ENCODE peak calls at places on chromosomes 12 and 14, in ten cellular contexts. One of them, this sample, is unnamed.

GRCh38 chr14:51185180-51185579 is 54.9 kb upstream of the TMX1 start:
- DNase-seq in OCI-LY7: no peak
- DNase-seq in right atrium auricular region: no peak
- DNase-seq in AG04449: no peak
- DNase-seq in Panc1: no peak
- DNase-seq in A549: no peak
- DNase-seq in heart right ventricle: no peak
- DNase-seq in NB4: peak
- DNase-seq in astrocyte of the spinal cord: no peak
- DNase-seq in mammary epithelial cell: no peak
- DNase-seq in this sample: no peak

GRCh38 chr12:26028953-26029740 is 70.7 kb downstream of the RASSF8 start:
- DNase-seq in heart right ventricle: peak
- DNase-seq in astrocyte of the spinal cord: peak
- DNase-seq in OCI-LY7: peak
- DNase-seq in NB4: peak
- DNase-seq in right atrium auricular region: no peak
- DNase-seq in A549: peak
- DNase-seq in AG04449: no peak
- DNase-seq in Panc1: no peak
- DNase-seq in mammary epithelial cell: peak
- DNase-seq in this sample: peak

GRCh38 chr12:120007272-120007671 is 18.2 kb downstream of the BICDL1 start:
- DNase-seq in right atrium auricular region: no peak
- DNase-seq in heart right ventricle: no peak
- DNase-seq in astrocyte of the spinal cord: no peak
- DNase-seq in A549: no peak
- DNase-seq in NB4: peak
- DNase-seq in AG04449: no peak
- DNase-seq in mammary epithelial cell: no peak
- DNase-seq in Panc1: no peak
- DNase-seq in OCI-LY7: peak
- DNase-seq in this sample: no peak

GRCh38 chr14:59187802-59188460 is 536 bp upstream of the DAAM1 start:
- DNase-seq in mammary epithelial cell: no peak
- DNase-seq in right atrium auricular region: peak
- DNase-seq in heart right ventricle: peak
- DNase-seq in AG04449: no peak
- DNase-seq in astrocyte of the spinal cord: no peak
- DNase-seq in A549: peak
- DNase-seq in NB4: peak
- DNase-seq in OCI-LY7: peak
- DNase-seq in Panc1: peak
- DNase-seq in this sample: no peak

GRCh38 chr12:79115743-79116142 is 251.2 kb downstream of the SYT1 start:
- DNase-seq in mammary epithelial cell: no peak
- DNase-seq in right atrium auricular region: no peak
- DNase-seq in A549: no peak
- DNase-seq in astrocyte of the spinal cord: no peak
- DNase-seq in OCI-LY7: no peak
- DNase-seq in AG04449: no peak
- DNase-seq in heart right ventricle: no peak
- DNase-seq in Panc1: no peak
- DNase-seq in NB4: no peak
- DNase-seq in this sample: no peak

GRCh38 chr12:124621296-124621660 is 53.9 kb upstream of the NCOR2 start:
- DNase-seq in right atrium auricular region: peak
- DNase-seq in A549: no peak
- DNase-seq in OCI-LY7: no peak
- DNase-seq in Panc1: no peak
- DNase-seq in AG04449: no peak
- DNase-seq in astrocyte of the spinal cord: peak
- DNase-seq in heart right ventricle: peak
- DNase-seq in mammary epithelial cell: no peak
- DNase-seq in NB4: no peak
- DNase-seq in this sample: peak

GRCh38 chr12:3046441-3047200 is 30.6 kb upstream of the TSPAN9 start:
- DNase-seq in A549: no peak
- DNase-seq in mammary epithelial cell: no peak
- DNase-seq in NB4: no peak
- DNase-seq in AG04449: no peak
- DNase-seq in Panc1: no peak
- DNase-seq in heart right ventricle: peak
- DNase-seq in astrocyte of the spinal cord: no peak
- DNase-seq in right atrium auricular region: peak
- DNase-seq in OCI-LY7: no peak
- DNase-seq in this sample: no peak

GRCh38 chr14:65277580-65278270 is 134.8 kb upstream of the FUT8 start:
- DNase-seq in Panc1: no peak
- DNase-seq in AG04449: no peak
- DNase-seq in OCI-LY7: no peak
- DNase-seq in astrocyte of the spinal cord: no peak
- DNase-seq in mammary epithelial cell: no peak
- DNase-seq in NB4: no peak
- DNase-seq in A549: no peak
- DNase-seq in heart right ventricle: no peak
- DNase-seq in right atrium auricular region: no peak
- DNase-seq in this sample: no peak

GRCh38 chr12:82426081-82426480 is 67.8 kb downstream of the METTL25 start:
- DNase-seq in OCI-LY7: no peak
- DNase-seq in heart right ventricle: no peak
- DNase-seq in mammary epithelial cell: no peak
- DNase-seq in astrocyte of the spinal cord: no peak
- DNase-seq in right atrium auricular region: no peak
- DNase-seq in Panc1: no peak
- DNase-seq in AG04449: no peak
- DNase-seq in A549: no peak
- DNase-seq in NB4: no peak
- DNase-seq in this sample: no peak

GRCh38 chr12:32140867-32141266 is 34.2 kb downstream of the BICD1 start:
- DNase-seq in mammary epithelial cell: no peak
- DNase-seq in NB4: no peak
- DNase-seq in heart right ventricle: no peak
- DNase-seq in AG04449: no peak
- DNase-seq in Panc1: no peak
- DNase-seq in A549: no peak
- DNase-seq in right atrium auricular region: no peak
- DNase-seq in astrocyte of the spinal cord: no peak
- DNase-seq in OCI-LY7: no peak
- DNase-seq in this sample: no peak

GRCh38 chr12:52215587-52216031 is 17.4 kb upstream of the KRT7 start:
- DNase-seq in AG04449: no peak
- DNase-seq in A549: peak
- DNase-seq in Panc1: peak
- DNase-seq in OCI-LY7: no peak
- DNase-seq in heart right ventricle: no peak
- DNase-seq in NB4: peak
- DNase-seq in astrocyte of the spinal cord: peak
- DNase-seq in right atrium auricular region: no peak
- DNase-seq in mammary epithelial cell: peak
- DNase-seq in this sample: no peak

GRCh38 chr12:24705741-24706358 is 243.1 kb downstream of the BCAT1 start:
- DNase-seq in right atrium auricular region: no peak
- DNase-seq in OCI-LY7: peak
- DNase-seq in astrocyte of the spinal cord: no peak
- DNase-seq in heart right ventricle: no peak
- DNase-seq in mammary epithelial cell: no peak
- DNase-seq in NB4: peak
- DNase-seq in A549: no peak
- DNase-seq in Panc1: no peak
- DNase-seq in AG04449: no peak
- DNase-seq in this sample: no peak

GRCh38 chr14:101604228-101604934 is 43.1 kb downstream of the DIO3 start:
- DNase-seq in AG04449: no peak
- DNase-seq in heart right ventricle: no peak
- DNase-seq in astrocyte of the spinal cord: no peak
- DNase-seq in right atrium auricular region: peak
- DNase-seq in A549: no peak
- DNase-seq in mammary epithelial cell: no peak
- DNase-seq in NB4: no peak
- DNase-seq in OCI-LY7: no peak
- DNase-seq in Panc1: no peak
- DNase-seq in this sample: no peak

DNA sequence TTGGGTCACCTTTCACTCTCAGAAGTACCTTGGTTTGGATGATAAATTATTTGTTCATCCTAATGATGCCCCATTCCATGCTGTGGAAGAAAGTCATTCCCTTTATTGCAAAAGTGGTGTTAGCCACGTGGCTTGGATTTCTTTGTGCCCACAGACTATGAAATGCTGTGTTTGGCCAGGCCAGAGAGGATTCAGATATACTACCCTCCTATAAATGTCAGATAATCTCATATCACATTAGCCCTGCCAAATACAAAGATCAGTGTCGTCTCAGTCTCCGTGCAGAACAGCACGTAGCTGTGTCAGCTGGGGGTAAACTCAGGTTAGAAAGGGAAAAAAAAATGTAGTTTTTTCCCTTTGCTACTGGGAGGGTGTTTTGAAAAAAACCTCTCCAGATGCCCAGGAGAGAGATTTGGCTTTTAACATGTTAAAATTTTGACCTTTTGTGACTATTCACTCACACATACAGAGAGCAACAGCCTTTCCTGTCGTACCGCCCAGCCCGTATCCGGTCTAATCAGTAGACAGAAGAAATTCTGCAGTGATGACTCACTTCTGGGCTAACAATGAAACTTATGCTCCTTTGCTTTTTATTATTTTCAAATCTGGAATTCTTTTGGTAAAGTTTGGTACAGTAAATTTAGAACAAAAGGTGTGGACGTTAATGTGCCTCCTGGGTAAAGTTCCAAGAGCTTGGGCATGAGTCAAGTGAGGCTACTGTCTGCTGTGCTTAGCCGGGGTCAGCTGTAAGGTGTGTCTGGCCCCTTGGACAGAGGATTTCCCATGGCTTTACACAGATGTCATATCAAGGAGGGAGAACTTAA is 8.5 kb upstream of the PTPRB start:
- DNase-seq in astrocyte of the spinal cord: peak
- DNase-seq in A549: peak
- DNase-seq in heart right ventricle: peak
- DNase-seq in right atrium auricular region: peak
- DNase-seq in NB4: no peak
- DNase-seq in OCI-LY7: no peak
- DNase-seq in mammary epithelial cell: peak
- DNase-seq in AG04449: peak
- DNase-seq in Panc1: peak
- DNase-seq in this sample: peak
- H3K4me3 ChIP-seq in astrocyte of the spinal cord: no peak
- H3K4me3 ChIP-seq in A549: peak
- H3K4me3 ChIP-seq in heart right ventricle: no peak
- H3K4me3 ChIP-seq in right atrium auricular region: no peak
- H3K4me3 ChIP-seq in NB4: no peak
- H3K4me3 ChIP-seq in OCI-LY7: no peak
- H3K4me3 ChIP-seq in mammary epithelial cell: no peak
- H3K4me3 ChIP-seq in AG04449: no peak
- H3K4me3 ChIP-seq in Panc1: no peak
- H3K4me3 ChIP-seq in this sample: no peak

DNA sequence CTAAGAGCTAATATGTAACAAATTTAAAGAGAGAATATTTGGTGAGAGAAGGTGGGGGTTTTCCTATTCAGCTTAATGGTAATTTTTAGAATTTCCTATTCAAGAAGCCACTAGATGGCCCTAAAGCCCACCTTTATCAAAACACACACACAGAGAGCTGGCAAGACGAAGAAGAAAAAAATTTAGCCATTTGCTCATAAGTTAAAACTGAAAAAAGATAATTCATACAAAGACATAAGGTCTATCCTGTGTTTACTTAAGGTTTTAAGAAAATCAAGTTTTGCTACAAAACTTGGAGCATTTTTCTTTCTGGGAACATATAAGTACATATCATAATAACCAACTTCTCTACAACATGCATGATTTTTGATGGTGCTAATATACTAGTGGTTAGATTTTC is 46.8 kb upstream of the PCED1B start:
- DNase-seq in NB4: peak
- DNase-seq in AG04449: no peak
- DNase-seq in heart right ventricle: peak
- DNase-seq in Panc1: no peak
- DNase-seq in A549: peak
- DNase-seq in astrocyte of the spinal cord: peak
- DNase-seq in right atrium auricular region: no peak
- DNase-seq in mammary epithelial cell: peak
- DNase-seq in OCI-LY7: peak
- DNase-seq in this sample: no peak
- TF ChIP-seq CTCF in NB4: peak
- TF ChIP-seq CTCF in AG04449: peak
- TF ChIP-seq CTCF in heart right ventricle: peak
- TF ChIP-seq CTCF in Panc1: peak
- TF ChIP-seq CTCF in A549: peak
- TF ChIP-seq CTCF in astrocyte of the spinal cord: peak
- TF ChIP-seq CTCF in right atrium auricular region: peak
- TF ChIP-seq CTCF in mammary epithelial cell: peak
- TF ChIP-seq CTCF in OCI-LY7: peak
- TF ChIP-seq CTCF in this sample: peak

DNA sequence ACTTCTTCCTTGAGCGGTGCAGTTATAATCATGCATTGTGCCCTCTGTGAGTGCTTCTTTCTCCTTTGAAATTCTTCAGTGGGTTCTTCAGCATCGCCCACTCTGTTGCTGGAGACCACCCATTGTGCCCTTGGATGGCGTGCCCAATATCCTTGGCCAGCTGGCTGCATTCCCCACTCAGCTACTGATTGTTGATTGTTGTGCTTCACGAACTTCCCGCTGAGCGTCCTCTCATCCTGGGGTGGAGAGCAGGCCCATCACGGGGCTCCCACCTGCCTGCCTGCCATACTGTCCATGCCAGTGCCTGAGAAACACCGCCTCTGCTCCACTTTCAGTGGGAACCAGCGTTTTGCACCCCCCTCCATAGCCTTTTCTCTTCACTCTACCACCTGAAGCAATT is 8.6 kb upstream of the SSTR1 start:
- DNase-seq in right atrium auricular region: no peak
- DNase-seq in heart right ventricle: no peak
- DNase-seq in AG04449: no peak
- DNase-seq in mammary epithelial cell: no peak
- DNase-seq in Panc1: no peak
- DNase-seq in NB4: no peak
- DNase-seq in OCI-LY7: no peak
- DNase-seq in A549: no peak
- DNase-seq in astrocyte of the spinal cord: no peak
- DNase-seq in this sample: no peak
- H3K4me3 ChIP-seq in right atrium auricular region: no peak
- H3K4me3 ChIP-seq in heart right ventricle: no peak
- H3K4me3 ChIP-seq in AG04449: no peak
- H3K4me3 ChIP-seq in mammary epithelial cell: no peak
- H3K4me3 ChIP-seq in Panc1: no peak
- H3K4me3 ChIP-seq in NB4: no peak
- H3K4me3 ChIP-seq in OCI-LY7: no peak
- H3K4me3 ChIP-seq in A549: no peak
- H3K4me3 ChIP-seq in astrocyte of the spinal cord: no peak
- H3K4me3 ChIP-seq in this sample: no peak

DNA sequence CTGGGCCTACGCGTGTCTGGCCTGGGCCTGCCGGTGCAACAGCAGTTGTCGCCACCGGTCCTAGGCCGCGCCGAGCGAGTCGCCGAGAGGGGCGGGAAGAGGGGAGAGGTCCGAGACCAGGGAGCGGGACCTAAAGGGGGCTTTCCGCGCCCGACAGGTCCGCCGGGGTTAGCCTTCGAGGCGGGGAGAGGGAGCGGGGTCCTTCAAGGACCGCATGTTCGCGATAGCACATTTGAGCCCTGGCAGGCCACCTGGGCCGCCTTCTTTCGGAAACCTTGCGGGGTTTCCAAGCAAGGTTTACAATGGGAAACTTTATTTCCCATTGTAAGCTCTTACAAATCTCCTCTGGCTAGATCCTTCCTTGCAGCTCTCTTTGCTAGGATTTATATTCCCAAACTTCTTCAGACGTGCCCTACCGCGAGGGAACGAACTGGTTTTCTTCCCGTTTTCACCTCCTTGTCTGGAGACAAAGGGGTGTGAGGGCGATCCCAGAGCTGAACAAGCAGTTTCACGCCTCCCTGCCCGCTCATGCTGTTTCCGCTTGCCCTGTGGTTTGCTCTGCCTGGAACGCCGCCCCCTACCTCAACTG is 6.8 kb downstream of the SIX6 start:
- DNase-seq in right atrium auricular region: no peak
- DNase-seq in heart right ventricle: no peak
- DNase-seq in A549: no peak
- DNase-seq in Panc1: no peak
- DNase-seq in astrocyte of the spinal cord: no peak
- DNase-seq in AG04449: no peak
- DNase-seq in mammary epithelial cell: no peak
- DNase-seq in OCI-LY7: no peak
- DNase-seq in NB4: no peak
- DNase-seq in this sample: no peak
- TF ChIP-seq CTCF in right atrium auricular region: no peak
- TF ChIP-seq CTCF in heart right ventricle: no peak
- TF ChIP-seq CTCF in A549: no peak
- TF ChIP-seq CTCF in Panc1: no peak
- TF ChIP-seq CTCF in astrocyte of the spinal cord: no peak
- TF ChIP-seq CTCF in AG04449: no peak
- TF ChIP-seq CTCF in mammary epithelial cell: no peak
- TF ChIP-seq CTCF in OCI-LY7: no peak
- TF ChIP-seq CTCF in NB4: no peak
- TF ChIP-seq CTCF in this sample: no peak

This sample was measured in foreskin fibroblast.